ENCODE peak calls at places on chromosomes 12 and 14, in nine cellular contexts. D is stimulated activated CD4-positive, alpha-beta T cell treated with anti-CD3 and anti-CD28 coated beads, Interleukin-12 subunit alpha, Interleukin-12 subunit beta, amount 100 ng/mL, for 4 hours; V is GM12865; Y is NCI-H345; L is GDM1; H is activated CD8-positive, alpha-beta memory T cell treated with anti-CD3 and anti-CD28 coated beads for 48 hours; T is transverse colon; E is prostate gland; Z is RWPE2. Q is an unnamed sample.

GRCh38 chr14:75523771-75524171 is 1.5 kb downstream of the BATF start:
- DNase-seq in D (no peak), V (peak), Y (no peak), L (no peak), H (no peak), T (no peak), E (no peak), Z (no peak), Q (no peak)

GRCh38 chr14:102058146-102058545 is 28.7 kb downstream of the HSP90AA1 start:
- DNase-seq in D (no peak), V (no peak), Y (no peak), L (no peak), H (no peak), T (no peak), E (no peak), Z (no peak), Q (no peak)

GRCh38 chr12:49502590-49502989 is 36.2 kb upstream of the KCNH3 start:
- DNase-seq in D (no peak), V (no peak), Y (no peak), L (no peak), H (no peak), T (no peak), E (no peak), Z (no peak), Q (no peak)

GRCh38 chr14:63342381-63342780 is 23.6 kb upstream of the GPHB5 start:
- DNase-seq in D (no peak), V (no peak), Y (peak), L (no peak), H (no peak), T (no peak), E (no peak), Z (no peak), Q (no peak)

GRCh38 chr12:29414368-29414767 is 33.4 kb upstream of the ERGIC2 start:
- DNase-seq in D (no peak), V (no peak), Y (no peak), L (no peak), H (no peak), T (no peak), E (no peak), Z (no peak), Q (no peak)

GRCh38 chr14:77682158-77682553 is 25.7 kb downstream of the ALKBH1 start:
- DNase-seq in D (no peak), V (no peak), Y (no peak), L (no peak), H (no peak), T (no peak), E (no peak), Z (no peak), Q (no peak)

GRCh38 chr12:94710933-94711332 is 60.6 kb upstream of the TMCC3 start:
- DNase-seq in D (peak), V (peak), Y (peak), L (no peak), H (no peak), T (peak), E (no peak), Z (no peak), Q (no peak)

GRCh38 chr12:52333321-52333720 is 12.1 kb upstream of the KRT83 start:
- DNase-seq in D (no peak), V (no peak), Y (no peak), L (no peak), H (no peak), T (no peak), E (no peak), Z (no peak), Q (no peak)

GRCh38 chr14:85536835-85537195 is 6.9 kb downstream of the FLRT2 start:
- DNase-seq in D (no peak), V (no peak), Y (peak), L (no peak), H (no peak), T (no peak), E (no peak), Z (no peak), Q (no peak)

GRCh38 chr14:100106260-100106659 is 41.0 kb downstream of the EVL start:
- DNase-seq in D (no peak), V (no peak), Y (no peak), L (no peak), H (no peak), T (no peak), E (no peak), Z (peak), Q (no peak)

GRCh38 chr14:68522510-68523325 is 270.1 kb downstream of the ZFP36L1 start:
- DNase-seq in D (no peak), V (no peak), Y (no peak), L (no peak), H (no peak), T (no peak), E (no peak), Z (no peak), Q (no peak)

GRCh38 chr14:106586098-106586704 is 1059.8 kb downstream of the TMEM121 start:
- DNase-seq in D (peak), V (peak), Y (peak), L (peak), H (peak), T (peak), E (no peak), Z (no peak), Q (no peak)